ENCODE peak calls at places on chromosomes 1 and 21, in six cellular contexts. Q, V, U, F, A and X are unnamed samples.

GRCh38 chr1:87834941-87835340 is 506.3 kb downstream of the LMO4 start:
- DNase-seq in V (no peak), A (no peak), Q (no peak), F (no peak), U (no peak), X (no peak)

GRCh38 chr1:181483561-181484291 is 409 bp downstream of the CACNA1E start:
- DNase-seq in F (no peak), U (no peak), Q (no peak), V (no peak), A (no peak), X (no peak)

GRCh38 chr1:197725044-197725443 is 50.2 kb downstream of the DENND1B start:
- DNase-seq in V (no peak), A (no peak), Q (peak; percentile 39), U (no peak), F (peak; percentile 4), X (no peak)

GRCh38 chr21:33374080-33374873 is 28.9 kb upstream of the IFNGR2 start:
- DNase-seq in U (peak; percentile 58), F (peak; percentile 35), A (peak; percentile 65), V (peak; percentile 65), Q (peak; percentile 87), X (no peak)

GRCh38 chr1:185973645-185974044 is 239.5 kb downstream of the HMCN1 start:
- DNase-seq in Q (no peak), U (peak; percentile 94), A (no peak), V (no peak), F (peak; percentile 98), X (no peak)

GRCh38 chr1:119097380-119097779 is 43.1 kb downstream of the WARS2 start:
- DNase-seq in Q (no peak), U (no peak), V (no peak), A (no peak), F (peak; percentile 67), X (no peak)

GRCh38 chr1:8302181-8302681 is 15.7 kb upstream of the SLC45A1 start:
- DNase-seq in V (no peak), Q (no peak), A (no peak), F (peak; percentile 73), U (no peak), X (no peak)

GRCh38 chr1:59150537-59151386 is 146.1 kb upstream of the FGGY start:
- DNase-seq in Q (no peak), V (no peak), F (peak; percentile 99), A (peak; percentile 64), U (peak; percentile 94), X (peak; percentile 29)

GRCh38 chr1:117339866-117340357 is 27.3 kb upstream of the MAN1A2 start:
- DNase-seq in U (peak; percentile 14), A (no peak), Q (peak; percentile 17), V (no peak), F (peak; percentile 54), X (peak; percentile 49)

GRCh38 chr21:35508389-35508888 is 459.3 kb upstream of the RUNX1 start:
- DNase-seq in V (peak; percentile 80), U (peak; percentile 76), F (peak; percentile 65), A (peak; percentile 85), Q (peak; percentile 17), X (no peak)

GRCh38 chr1:44885406-44885805 is 42.4 kb upstream of the PTCH2 start:
- DNase-seq in A (no peak), F (no peak), U (no peak), V (no peak), Q (no peak), X (no peak)

GRCh38 chr1:27233677-27234053 is 767 bp upstream of the WDTC1 start:
- DNase-seq in Q (no peak), V (no peak), F (no peak), A (peak; percentile 33), U (no peak), X (peak; percentile 26)

GRCh38 chr1:241902376-241903067 is 54.5 kb downstream of the EXO1 start:
- DNase-seq in U (peak; percentile 3), V (no peak), F (no peak), Q (no peak), A (no peak), X (no peak)

GRCh38 chr21:16084776-16085364 is 355.1 kb downstream of the USP25 start:
- DNase-seq in A (no peak), V (no peak), F (peak; percentile 84), U (peak; percentile 28), Q (no peak), X (no peak)

GRCh38 chr21:32155226-32155625 is 123.6 kb downstream of the MIS18A start:
- DNase-seq in Q (no peak), V (no peak), U (no peak), A (no peak), F (no peak), X (no peak)

GRCh38 chr1:176009951-176010350 is 197.1 kb downstream of the COP1 start:
- DNase-seq in V (no peak), A (no peak), U (no peak), Q (no peak), F (no peak), X (no peak)

GRCh38 chr1:229209386-229209785 is 61.5 kb upstream of the RAB4A start:
- DNase-seq in A (no peak), F (peak; percentile 78), Q (no peak), U (peak; percentile 62), V (no peak), X (no peak)

GRCh38 chr21:32330784-32331311 is 32.2 kb downstream of the MRAP start:
- DNase-seq in V (no peak), Q (no peak), F (no peak), A (no peak), U (no peak), X (no peak)

GRCh38 chr1:65437616-65438015 is 17.1 kb downstream of the LEPR start:
- DNase-seq in V (no peak), Q (no peak), F (no peak), U (no peak), A (no peak), X (no peak)

GRCh38 chr21:40278345-40278744 is 411.1 kb downstream of the PCP4 start:
- DNase-seq in A (no peak), F (no peak), Q (no peak), V (no peak), U (no peak), X (no peak)

GRCh38 chr1:154404511-154404931 is 622 bp upstream of the IL6R start:
- DNase-seq in Q (no peak), V (peak; percentile 51), A (no peak), F (no peak), U (no peak), X (peak; percentile 18)

GRCh38 chr21:16195896-16196443 is 466.2 kb downstream of the USP25 start:
- DNase-seq in V (no peak), Q (no peak), F (peak; percentile 25), A (no peak), U (no peak), X (no peak)

GRCh38 chr1:109984190-109984455 is 442 bp upstream of the AHCYL1 start:
- DNase-seq in V (no peak), A (no peak), F (no peak), Q (no peak), U (peak; percentile 27), X (no peak)

GRCh38 chr1:8456991-8457390 is 139.1 kb downstream of the SLC45A1 start:
- DNase-seq in F (no peak), V (no peak), A (no peak), Q (no peak), U (no peak), X (no peak)

GRCh38 chr1:235588916-235589515 is 60.6 kb downstream of the GNG4 start:
- DNase-seq in Q (peak; percentile 65), F (peak; percentile 66), U (peak; percentile 55), V (peak; percentile 31), A (no peak), X (no peak)

GRCh38 chr1:2336499-2336898 is 54.9 kb downstream of the MORN1 start:
- DNase-seq in V (no peak), F (no peak), Q (no peak), U (no peak), A (no peak), X (no peak)

DNA sequence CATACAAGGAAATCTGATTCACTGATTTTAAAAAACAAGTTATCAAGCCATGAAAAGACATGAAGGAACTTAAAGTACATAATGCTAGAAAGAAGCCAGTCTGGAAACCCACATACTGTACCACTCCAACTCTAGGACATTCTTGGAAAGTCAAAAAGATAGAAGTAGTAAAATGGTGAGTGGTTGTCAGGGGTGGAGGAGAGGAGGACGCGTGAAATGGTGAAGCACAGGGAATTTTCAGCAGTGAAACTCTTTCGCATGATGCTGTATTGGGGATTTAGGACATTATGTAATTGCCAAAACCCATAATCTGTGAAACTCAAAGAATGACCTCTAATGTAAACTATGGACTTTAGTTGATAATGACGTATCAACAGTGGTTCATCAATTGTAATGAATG is 7.3 kb downstream of the NBPF1 start:
- DNase-seq in A (no peak), Q (no peak), U (no peak), V (no peak), F (no peak), X (no peak)
- H3K27ac ChIP-seq in A (no peak overlapping the region), Q (no peak overlapping the region), U (no peak overlapping the region), V (no peak overlapping the region), F (no peak overlapping the region), X (no peak overlapping the region)

DNA sequence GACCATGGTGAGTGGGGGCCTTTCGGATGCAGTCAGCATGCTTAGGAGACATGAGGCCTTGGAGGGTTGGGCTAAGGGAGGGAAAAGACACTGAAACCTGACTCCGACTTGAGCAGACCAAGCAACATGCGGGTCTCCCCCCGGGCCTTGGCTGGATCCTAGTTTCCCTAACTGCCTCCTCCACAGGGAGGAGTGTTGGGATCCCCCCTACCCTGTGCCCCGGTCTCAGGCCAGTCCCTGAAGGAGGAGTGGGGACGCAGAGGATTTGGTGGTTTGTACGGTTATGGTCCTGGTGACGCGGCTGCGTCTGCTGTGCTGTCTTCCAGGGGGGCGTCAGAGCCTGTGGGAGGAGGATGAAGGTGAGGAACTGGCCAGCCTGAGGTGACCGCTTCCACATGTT is 15.3 kb downstream of the LRRC71 start:
- DNase-seq in F (no peak), Q (no peak), U (no peak), V (no peak), A (no peak), X (no peak)
- H3K36me3 ChIP-seq in F (peaks cover 11% of the 10 kb centered on the region), Q (no peaks in the 10 kb centered on the region), U (peaks cover 26% of the 10 kb centered on the region), V (peaks cover 30% of the 10 kb centered on the region), A (no peaks in the 10 kb centered on the region), X (no peaks in the 10 kb centered on the region)

DNA sequence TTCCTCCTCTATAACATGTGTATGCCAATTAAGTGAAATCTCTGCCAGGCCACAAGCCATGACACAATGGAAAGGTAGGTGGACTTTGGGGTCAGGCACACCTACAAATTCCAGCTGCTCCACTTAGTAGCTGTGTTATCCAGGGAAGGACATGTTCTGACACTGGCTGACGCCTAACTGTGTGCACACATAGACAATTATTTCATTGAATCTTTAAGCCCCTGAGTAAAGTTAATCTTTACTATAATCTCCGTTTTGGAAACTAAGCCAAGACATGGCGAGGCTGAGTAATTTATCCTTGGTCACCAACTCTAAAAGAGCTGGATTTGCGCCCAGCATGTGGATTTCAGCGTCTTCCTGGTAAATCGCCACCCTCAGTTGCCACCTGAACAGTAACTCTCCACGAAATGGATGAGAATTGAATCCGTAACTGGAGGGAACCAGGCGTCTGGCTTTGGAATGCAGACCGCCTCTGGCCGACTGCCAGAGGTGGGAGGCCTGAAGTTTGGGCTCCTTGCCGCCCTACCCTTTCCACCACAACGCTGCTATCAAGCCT is 925 bp upstream of the SNRPE start:
- DNase-seq in Q (no peak), V (no peak), F (peak; percentile 60), U (no peak), A (no peak), X (peak; percentile 32)
- H3K27ac ChIP-seq in Q (no peak overlapping the region), V (peak overlapping the region; percentile 47), F (peak overlapping the region; percentile 49), U (no peak overlapping the region), A (no peak overlapping the region), X (peak overlapping the region; percentile 80)

DNA sequence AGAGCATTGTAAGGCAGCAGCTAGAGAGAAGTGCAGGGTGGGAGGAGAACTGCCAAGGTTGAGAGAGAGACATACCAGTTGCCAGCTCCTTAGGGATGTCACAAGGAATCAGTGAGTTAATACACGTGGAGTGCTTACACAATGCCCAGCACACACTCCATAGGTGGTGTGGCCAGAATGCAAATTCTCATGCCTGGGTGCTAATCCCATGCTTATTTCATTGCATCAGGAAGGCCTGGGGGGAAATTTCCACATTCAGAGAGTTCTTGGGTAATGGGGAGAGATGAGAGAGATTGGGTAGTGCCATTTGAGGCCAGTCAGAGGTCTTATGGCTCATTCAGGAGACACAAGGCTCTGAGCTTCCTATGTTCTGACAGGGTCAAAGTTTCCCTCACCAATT is 38.7 kb downstream of the GJA5 start:
- DNase-seq in V (no peak), A (no peak), Q (no peak), U (no peak), F (no peak), X (no peak)
- H3K36me3 ChIP-seq in V (no peaks in the 10 kb centered on the region), A (no peaks in the 10 kb centered on the region), Q (no peaks in the 10 kb centered on the region), U (no peaks in the 10 kb centered on the region), F (no peaks in the 10 kb centered on the region), X (no peaks in the 10 kb centered on the region)